ENCODE peak calls at places on chromosome 7, in seven cellular contexts. One of them, this sample, is unnamed.

GRCh38 chr7:96887426-96887825 is 117.9 kb upstream of the DLX6 start:
- DNase-seq in NCI-H2029 treated with DMSO at 0.1 percent for 48 hours: no peak
- DNase-seq in Right ventricle myocardium superior: no peak
- DNase-seq in stimulated activated CD8-positive, alpha-beta memory T cell treated with anti-CD3 and anti-CD28 coated beads, Interleukin-4, amount 100 ng/mL, for 4 hours: no peak
- DNase-seq in brain pericyte: no peak
- DNase-seq in A549: no peak
- DNase-seq in nucleus accumbens: no peak
- DNase-seq in this sample: peak

GRCh38 chr7:81676813-81677212 is 93.0 kb downstream of the HGF start:
- DNase-seq in nucleus accumbens: no peak
- DNase-seq in brain pericyte: no peak
- DNase-seq in Right ventricle myocardium superior: no peak
- DNase-seq in NCI-H2029 treated with DMSO at 0.1 percent for 48 hours: no peak
- DNase-seq in A549: no peak
- DNase-seq in stimulated activated CD8-positive, alpha-beta memory T cell treated with anti-CD3 and anti-CD28 coated beads, Interleukin-4, amount 100 ng/mL, for 4 hours: no peak
- DNase-seq in this sample: no peak

GRCh38 chr7:23467731-23468720 is 2.3 kb downstream of the IGF2BP3 start:
- DNase-seq in A549: peak
- DNase-seq in brain pericyte: no peak
- DNase-seq in NCI-H2029 treated with DMSO at 0.1 percent for 48 hours: no peak
- DNase-seq in stimulated activated CD8-positive, alpha-beta memory T cell treated with anti-CD3 and anti-CD28 coated beads, Interleukin-4, amount 100 ng/mL, for 4 hours: no peak
- DNase-seq in Right ventricle myocardium superior: no peak
- DNase-seq in nucleus accumbens: no peak
- DNase-seq in this sample: no peak

GRCh38 chr7:128697301-128697905 is 25.3 kb downstream of the GARIN1A start:
- DNase-seq in NCI-H2029 treated with DMSO at 0.1 percent for 48 hours: no peak
- DNase-seq in A549: peak
- DNase-seq in nucleus accumbens: no peak
- DNase-seq in Right ventricle myocardium superior: peak
- DNase-seq in stimulated activated CD8-positive, alpha-beta memory T cell treated with anti-CD3 and anti-CD28 coated beads, Interleukin-4, amount 100 ng/mL, for 4 hours: no peak
- DNase-seq in brain pericyte: no peak
- DNase-seq in this sample: peak

GRCh38 chr7:38757946-38758345 is 126.8 kb upstream of the AMPH start:
- DNase-seq in stimulated activated CD8-positive, alpha-beta memory T cell treated with anti-CD3 and anti-CD28 coated beads, Interleukin-4, amount 100 ng/mL, for 4 hours: no peak
- DNase-seq in nucleus accumbens: no peak
- DNase-seq in NCI-H2029 treated with DMSO at 0.1 percent for 48 hours: no peak
- DNase-seq in A549: no peak
- DNase-seq in Right ventricle myocardium superior: no peak
- DNase-seq in brain pericyte: no peak
- DNase-seq in this sample: no peak

GRCh38 chr7:54846272-54846671 is 87.3 kb upstream of the SEC61G start:
- DNase-seq in Right ventricle myocardium superior: no peak
- DNase-seq in brain pericyte: no peak
- DNase-seq in nucleus accumbens: no peak
- DNase-seq in A549: no peak
- DNase-seq in stimulated activated CD8-positive, alpha-beta memory T cell treated with anti-CD3 and anti-CD28 coated beads, Interleukin-4, amount 100 ng/mL, for 4 hours: no peak
- DNase-seq in NCI-H2029 treated with DMSO at 0.1 percent for 48 hours: no peak
- DNase-seq in this sample: no peak

GRCh38 chr7:142813262-142813661 is 41.6 kb upstream of the EPHB6 start:
- DNase-seq in nucleus accumbens: no peak
- DNase-seq in brain pericyte: no peak
- DNase-seq in Right ventricle myocardium superior: no peak
- DNase-seq in A549: peak
- DNase-seq in stimulated activated CD8-positive, alpha-beta memory T cell treated with anti-CD3 and anti-CD28 coated beads, Interleukin-4, amount 100 ng/mL, for 4 hours: no peak
- DNase-seq in NCI-H2029 treated with DMSO at 0.1 percent for 48 hours: no peak
- DNase-seq in this sample: peak

GRCh38 chr7:46139079-46139478 is 218.0 kb upstream of the IGFBP3 start:
- DNase-seq in nucleus accumbens: no peak
- DNase-seq in stimulated activated CD8-positive, alpha-beta memory T cell treated with anti-CD3 and anti-CD28 coated beads, Interleukin-4, amount 100 ng/mL, for 4 hours: no peak
- DNase-seq in Right ventricle myocardium superior: no peak
- DNase-seq in brain pericyte: no peak
- DNase-seq in A549: peak
- DNase-seq in NCI-H2029 treated with DMSO at 0.1 percent for 48 hours: no peak
- DNase-seq in this sample: no peak

This sample was measured in keratinocyte.